ENCODE peak calls at places on chromosomes 4 and X, in seven cellular contexts. P, N, F, Y, U, Q and B are unnamed samples.

GRCh38 chr4:139391731-139392130 is 62.2 kb upstream of the RAB33B start:
- DNase-seq in F (no peak), P (no peak), Q (no peak), Y (no peak), U (no peak), N (no peak), B (no peak)

GRCh38 chr4:147786031-147786430 is 54.1 kb downstream of the ARHGAP10 start:
- DNase-seq in U (no peak), Y (no peak), F (no peak), Q (no peak), N (no peak), P (no peak), B (no peak)

GRCh38 chrX:136608295-136608933 is 39.5 kb upstream of the CD40LG start:
- DNase-seq in P (peak), F (no peak), Q (no peak), N (no peak), U (no peak), Y (peak), B (no peak)

GRCh38 chrX:107747596-107748161 is 27.9 kb downstream of the TSC22D3 start:
- DNase-seq in P (peak), U (peak), Q (peak), N (no peak), F (peak), Y (no peak), B (no peak)

GRCh38 chrX:100928660-100929613 is at the start of gene XKRX:
- DNase-seq in P (peak), N (no peak), F (no peak), U (peak), Q (no peak), Y (peak), B (no peak)

GRCh38 chr4:24489870-24490269 is 94.5 kb downstream of the DHX15 start:
- DNase-seq in Y (no peak), N (no peak), F (no peak), P (no peak), U (no peak), Q (no peak), B (no peak)

GRCh38 chrX:134737721-134738369 is 79.6 kb upstream of the PLAC1 start:
- DNase-seq in P (no peak), F (no peak), N (no peak), Q (no peak), Y (no peak), U (no peak), B (no peak)

GRCh38 chr4:68175562-68176155 is 46.0 kb upstream of the TMPRSS11F start:
- DNase-seq in Q (peak), Y (peak), N (peak), U (peak), F (no peak), P (peak), B (no peak)

GRCh38 chr4:145003675-145004074 is 94.3 kb downstream of the ANAPC10 start:
- DNase-seq in F (no peak), Q (no peak), N (no peak), P (no peak), U (no peak), Y (no peak), B (no peak)

GRCh38 chrX:72041901-72042859 is 89.5 kb downstream of the RTL5 start:
- DNase-seq in P (no peak), Q (no peak), N (no peak), F (no peak), Y (no peak), U (no peak), B (no peak)

GRCh38 chr4:128521634-128522253 is 234.1 kb upstream of the PGRMC2 start:
- DNase-seq in P (no peak), U (peak), Y (no peak), N (no peak), Q (peak), F (no peak), B (no peak)

GRCh38 chr4:89338206-89338605 is 30.6 kb upstream of the GPRIN3 start:
- DNase-seq in Y (no peak), U (no peak), F (no peak), P (no peak), Q (no peak), N (no peak), B (no peak)

GRCh38 chrX:9953396-9953795 is 13.8 kb upstream of the CLDN34 start:
- DNase-seq in Q (no peak), N (no peak), U (no peak), P (no peak), Y (no peak), F (no peak), B (no peak)

GRCh38 chrX:152735860-152736511 is 2.4 kb downstream of the MAGEA12 start:
- DNase-seq in Y (no peak), F (peak), P (no peak), Q (no peak), N (no peak), U (no peak), B (peak)

GRCh38 chr4:103032575-103032974 is 13.1 kb upstream of the SLC9B1 start:
- DNase-seq in Q (no peak), N (no peak), U (no peak), P (no peak), F (no peak), Y (no peak), B (no peak)

GRCh38 chr4:48032721-48033120 is 16.1 kb downstream of the NIPAL1 start:
- DNase-seq in P (no peak), Q (no peak), Y (no peak), N (no peak), F (no peak), U (no peak), B (no peak)

GRCh38 chrX:53356186-53356585 is 66.3 kb downstream of the SMC1A start:
- DNase-seq in Y (no peak), Q (no peak), U (no peak), F (no peak), P (no peak), N (no peak), B (no peak)

GRCh38 chr4:10015140-10015753 is 6.0 kb downstream of the SLC2A9 start:
- DNase-seq in N (peak), P (peak), F (no peak), Y (no peak), U (no peak), Q (peak), B (no peak)

GRCh38 chr4:37812713-37813112 is 13.8 kb upstream of the PGM2 start:
- DNase-seq in Q (peak), F (no peak), P (no peak), U (peak), Y (no peak), N (no peak), B (no peak)

GRCh38 chr4:74961230-74961629 is 28.3 kb downstream of the PARM1 start:
- DNase-seq in Y (no peak), P (no peak), Q (no peak), F (no peak), U (no peak), N (no peak), B (no peak)

GRCh38 chrX:74924449-74925209 is 623 bp downstream of the NEXMIF start:
- DNase-seq in Y (peak), U (peak), F (no peak), P (peak), Q (peak), N (peak), B (peak)

GRCh38 chr4:19030048-19030447 is 1008.5 kb upstream of the LCORL start:
- DNase-seq in Y (no peak), U (no peak), N (no peak), P (no peak), Q (peak), F (no peak), B (no peak)

GRCh38 chr4:113083346-113083745 is 33.9 kb downstream of the ANK2 start:
- DNase-seq in U (no peak), P (no peak), Q (no peak), F (no peak), Y (no peak), N (no peak), B (no peak)